ENCODE peak calls at places on chromosome 22, in eight cellular contexts. O is OCI-LY7, D is PC-3, E is HCT116, R is SK-N-SH, A is GM23248, H is neural progenitor cell, Y is GM23338. F is an unnamed sample.

GRCh38 chr22:39175127-39176066 is 22.9 kb upstream of the CBX7 start:
- DNase-seq in O (no peak), D (peak; percentile 2), E (no peak), R (no peak), A (peak; percentile 22), H (no peak), Y (peak; percentile 57), F (no peak)

GRCh38 chr22:49961601-49962011 is 1.0 kb downstream of the PIM3 start:
- DNase-seq in O (no peak), D (no peak), E (no peak), R (no peak), A (no peak), H (peak; percentile 72), Y (peak; percentile 51), F (no peak)

GRCh38 chr22:24723111-24723510 is 51.4 kb downstream of the PIWIL3 start:
- DNase-seq in O (no peak), D (no peak), E (no peak), R (no peak), A (no peak), H (no peak), Y (no peak), F (no peak)

GRCh38 chr22:47196881-47197701 is 434.6 kb downstream of the TBC1D22A start:
- DNase-seq in O (no peak), D (no peak), E (no peak), R (no peak), A (no peak), H (no peak), Y (no peak), F (no peak)

GRCh38 chr22:35835998-35836691 is 118.5 kb downstream of the APOL5 start:
- DNase-seq in O (no peak), D (peak; percentile 80), E (peak; percentile 68), R (peak; percentile 51), A (peak; percentile 92), H (peak; percentile 75), Y (peak; percentile 84), F (no peak)

GRCh38 chr22:25051073-25051472 is 98.6 kb downstream of the KIAA1671 start:
- DNase-seq in O (no peak), D (peak; percentile 27), E (peak; percentile 23), R (peak; percentile 53), A (no peak), H (no peak), Y (peak; percentile 65), F (no peak)

GRCh38 chr22:49011379-49011768 is 816.3 kb downstream of the BRD1 start:
- DNase-seq in O (no peak), D (no peak), E (no peak), R (peak; percentile 14), A (no peak), H (no peak), Y (no peak), F (no peak)

GRCh38 chr22:35514366-35514765 is 26.3 kb upstream of the RASD2 start:
- DNase-seq in O (no peak), D (no peak), E (no peak), R (no peak), A (no peak), H (no peak), Y (no peak), F (no peak)

GRCh38 chr22:33028191-33028700 is 29.9 kb downstream of the SYN3 start:
- DNase-seq in O (no peak), D (no peak), E (no peak), R (no peak), A (no peak), H (no peak), Y (no peak), F (no peak)

GRCh38 chr22:29205598-29206371 is at the start of gene EMID1:
- DNase-seq in O (no peak), D (peak; percentile 12), E (no peak), R (peak; percentile 90), A (peak; percentile 57), H (peak; percentile 79), Y (peak; percentile 67), F (peak; percentile 53)
- H3K4me1 ChIP-seq in O (peaks cover 8% of the 10 kb centered on the region), D (no peaks in the 10 kb centered on the region), E (peaks cover 4% of the 10 kb centered on the region), R (peaks cover 7% of the 10 kb centered on the region), A (no peaks in the 10 kb centered on the region), H (peaks cover 37% of the 10 kb centered on the region), Y (peaks cover 14% of the 10 kb centered on the region), F (peaks cover 59% of the 10 kb centered on the region)

GRCh38 chr22:29203456-29203855 is 2.2 kb upstream of the EMID1 start:
- DNase-seq in O (no peak), D (no peak), E (no peak), R (no peak), A (no peak), H (no peak), Y (no peak), F (peak; percentile 10)

GRCh38 chr22:29200901-29201300 is 4.8 kb upstream of the EMID1 start:
- DNase-seq in O (no peak), D (no peak), E (no peak), R (no peak), A (no peak), H (no peak), Y (no peak), F (no peak)

GRCh38 chr22:29203883-29204282 is 1.8 kb upstream of the EMID1 start:
- DNase-seq in O (no peak), D (no peak), E (no peak), R (no peak), A (no peak), H (peak; percentile 45), Y (no peak), F (peak; percentile 9)

GRCh38 chr22:29201722-29202230 is 3.9 kb upstream of the EMID1 start:
- DNase-seq in O (no peak), D (no peak), E (no peak), R (no peak), A (no peak), H (no peak), Y (no peak), F (no peak)

DNA sequence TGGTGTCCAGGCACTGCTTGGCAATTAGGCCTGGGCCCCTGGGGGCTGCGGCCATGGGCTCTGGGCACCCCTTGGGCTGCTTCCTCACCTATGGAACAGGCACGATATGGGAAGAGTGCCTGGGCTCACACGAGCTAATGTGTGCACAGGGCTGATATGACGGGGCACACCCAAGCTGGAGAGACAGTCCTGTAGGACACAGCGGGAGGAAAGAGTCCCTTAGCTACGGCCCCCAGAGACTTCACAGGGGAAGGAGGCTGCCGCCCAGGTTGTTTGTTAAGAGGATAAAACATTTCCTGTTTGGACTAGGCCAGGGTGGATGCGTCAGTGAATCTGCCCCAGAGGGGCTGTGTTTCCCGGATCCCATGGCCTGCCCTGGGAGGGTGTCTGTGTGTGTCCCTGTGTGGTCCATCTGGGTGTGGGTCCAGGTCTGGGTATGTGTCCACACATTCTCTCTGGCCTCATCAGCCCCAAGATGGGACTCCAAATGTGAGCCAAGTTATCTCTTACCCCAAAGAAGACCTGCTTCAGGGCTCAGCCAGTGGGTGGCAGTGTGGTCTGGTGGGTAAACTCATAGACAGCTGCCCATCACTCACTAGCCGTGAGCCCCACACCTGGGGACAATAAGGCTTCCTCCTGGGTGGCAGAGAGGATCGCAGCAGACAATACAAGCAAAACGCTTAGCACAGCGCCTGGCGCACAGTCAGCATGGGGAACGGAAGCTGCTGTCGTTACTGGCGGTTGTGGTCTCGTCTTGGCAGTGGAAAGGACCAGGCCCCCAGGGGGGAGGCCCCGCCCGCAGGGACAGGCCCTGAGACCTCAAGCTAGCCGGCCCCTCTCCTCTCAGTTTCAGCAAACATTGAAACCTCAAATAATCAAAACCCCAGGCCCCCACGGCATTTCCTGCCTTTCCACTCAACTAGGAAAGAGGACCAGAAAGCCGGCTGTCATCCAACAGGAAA is 3.2 kb upstream of the EMID1 start:
- DNase-seq in O (peak; percentile 70), D (peak; percentile 31), E (no peak), R (peak; percentile 41), A (no peak), H (peak; percentile 65), Y (peak; percentile 68), F (peak; percentile 99)
- TF ChIP-seq EZH2phosphoT487 in O (no peak), D (no peak), E (no peak), R (no peak), A (no peak), H (no peak), Y (no peak), F (no peak)

DNA sequence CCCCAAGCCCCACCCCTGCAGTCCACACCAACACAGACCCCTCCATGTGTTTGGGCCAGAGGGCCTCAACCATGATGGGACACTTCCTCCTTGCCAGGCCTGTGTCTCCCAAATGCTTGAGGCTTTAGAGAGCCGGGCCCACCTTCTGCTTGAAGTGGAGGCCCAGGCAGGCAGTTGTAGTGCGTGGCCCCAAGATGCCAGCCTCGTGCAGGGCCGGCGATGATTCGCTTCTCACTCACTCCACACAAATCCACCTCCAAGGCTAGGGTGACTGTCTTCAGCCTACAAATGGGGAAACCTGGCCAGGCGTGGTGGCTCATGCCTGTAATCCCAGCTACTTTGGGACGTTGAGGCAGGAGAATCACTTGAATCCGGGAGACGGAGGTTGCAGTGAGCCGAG is 5.7 kb downstream of the PRR5 start:
- DNase-seq in O (no peak), D (peak; percentile 49), E (no peak), R (no peak), A (peak; percentile 84), H (no peak), Y (no peak), F (no peak)
- H2AFZ ChIP-seq in O (no peak overlapping the region), D (no peak overlapping the region), E (no peak overlapping the region), R (no peak overlapping the region), A (no peak overlapping the region), H (no peak overlapping the region), Y (no peak overlapping the region), F (no peak overlapping the region)

GRCh38 chr22:20010307-20011122 is 6.1 kb downstream of the ARVCF start:
- DNase-seq in O (no peak), D (no peak), E (no peak), R (no peak), A (no peak), H (no peak), Y (no peak), F (no peak)

GRCh38 chr22:20009582-20010306 is 6.9 kb downstream of the ARVCF start:
- DNase-seq in O (no peak), D (no peak), E (no peak), R (peak; percentile 80), A (no peak), H (no peak), Y (no peak), F (no peak)

GRCh38 chr22:20012741-20013331 is 3.8 kb downstream of the ARVCF start:
- DNase-seq in O (no peak), D (no peak), E (no peak), R (no peak), A (no peak), H (no peak), Y (no peak), F (no peak)

GRCh38 chr22:20011993-20012740 is 4.5 kb downstream of the ARVCF start:
- DNase-seq in O (no peak), D (no peak), E (no peak), R (no peak), A (no peak), H (no peak), Y (no peak), F (no peak)

DNA sequence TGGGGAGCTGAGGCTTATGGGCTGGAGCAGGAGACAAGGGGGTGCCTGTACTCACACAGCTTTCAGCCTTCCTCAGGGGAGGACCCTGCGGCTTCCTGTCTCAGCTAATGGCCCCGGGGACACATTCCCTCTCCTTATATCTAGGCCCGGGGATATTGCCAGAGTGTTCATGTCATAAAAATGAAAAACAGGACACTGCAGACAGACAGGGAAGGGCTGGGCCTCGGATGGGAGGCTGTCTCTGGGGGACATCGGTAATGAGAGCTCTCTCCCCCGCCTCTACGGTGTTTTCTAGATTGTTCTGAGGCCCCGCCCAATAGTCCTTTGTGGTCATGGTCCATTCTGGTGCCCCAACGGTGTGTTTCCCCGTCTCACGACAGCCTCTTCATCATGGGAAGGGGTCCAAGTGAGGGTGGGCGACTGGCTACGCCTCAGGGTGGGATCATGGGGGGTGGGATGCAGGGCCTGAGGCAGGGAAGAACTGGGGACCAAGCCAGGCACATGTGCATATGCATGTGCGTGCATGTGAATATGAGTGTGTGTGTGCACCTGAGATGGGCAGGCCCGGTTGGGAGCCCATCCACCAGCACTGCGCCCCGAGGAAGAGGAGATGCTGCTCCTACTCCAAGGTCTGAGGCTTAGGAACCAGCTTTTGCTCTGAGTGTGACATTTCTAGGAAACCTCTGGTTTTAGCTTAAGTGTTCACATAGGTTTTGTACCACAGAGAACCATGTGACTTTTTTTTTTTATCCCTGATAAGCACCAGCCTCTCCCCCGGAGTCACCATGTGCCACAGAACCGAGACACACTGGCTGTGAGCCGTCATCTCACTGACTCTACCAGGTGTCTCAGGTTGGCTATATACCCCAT is 5.3 kb downstream of the ARVCF start:
- DNase-seq in O (no peak), D (no peak), E (no peak), R (no peak), A (no peak), H (no peak), Y (no peak), F (no peak)
- H3K4me1 ChIP-seq in O (peaks cover 7% of the 10 kb centered on the region), D (no peaks in the 10 kb centered on the region), E (peaks cover 10% of the 10 kb centered on the region), R (peaks cover 80% of the 10 kb centered on the region), A (no peaks in the 10 kb centered on the region), H (peaks cover 13% of the 10 kb centered on the region), Y (peaks cover 3% of the 10 kb centered on the region), F (no peaks in the 10 kb centered on the region)

F was measured in MM.1S.